ENCODE peak calls at places on chromosomes 7 and 10, in six cellular contexts. Y is activated CD4-positive, alpha-beta T cell treated with anti-CD3 and anti-CD28 coated beads, Interleukin-2, amount 10 ng/mL, durations not matched to agents 7 days and 5 days; G is cardiac fibroblast; H is caudate nucleus; J is neuronal stem cell; S is kidney glomerular epithelial cell. W is an unnamed sample.

GRCh38 chr7:133554330-133554729 is 301.5 kb downstream of the EXOC4 start:
- DNase-seq in Y (no peak), S (no peak), J (no peak), G (no peak), H (no peak), W (no peak)

GRCh38 chr7:36852931-36853330 is 128.6 kb upstream of the AOAH start:
- DNase-seq in Y (no peak), J (no peak), H (no peak), G (no peak), S (no peak), W (no peak)

GRCh38 chr10:131701131-131701947 is 199.5 kb upstream of the PPP2R2D start:
- DNase-seq in J (no peak), H (no peak), G (no peak), Y (no peak), S (no peak), W (no peak)

GRCh38 chr10:1560535-1561192 is 176.7 kb downstream of the ADARB2 start:
- DNase-seq in Y (no peak), S (no peak), H (no peak), J (no peak), G (no peak), W (no peak)

GRCh38 chr10:17292375-17292774 is 64.3 kb downstream of the VIM start:
- DNase-seq in S (no peak), G (no peak), J (no peak), H (no peak), Y (no peak), W (no peak)

GRCh38 chr7:106870983-106871410 is 5.9 kb downstream of the PIK3CG start:
- DNase-seq in J (no peak), S (no peak), H (no peak), G (no peak), Y (no peak), W (peak; percentile 33)

GRCh38 chr7:40843338-40844026 is 708.7 kb downstream of the SUGCT start:
- DNase-seq in G (no peak), S (no peak), J (no peak), Y (no peak), H (no peak), W (no peak)

GRCh38 chr10:99531026-99531695 is 1.6 kb upstream of the NKX2-3 start:
- DNase-seq in S (no peak), G (no peak), Y (no peak), J (no peak), H (no peak), W (no peak)

GRCh38 chr10:24882047-24882698 is 70.2 kb downstream of the PRTFDC1 start:
- DNase-seq in S (no peak), H (no peak), G (peak; percentile 93), Y (peak; percentile 58), J (no peak), W (peak; percentile 57)

GRCh38 chr7:33040803-33041516 is 21.6 kb downstream of the NT5C3A start:
- DNase-seq in Y (peak; percentile 85), H (peak; percentile 17), S (peak; percentile 11), J (no peak), G (peak; percentile 34), W (peak; percentile 64)

W was measured in immature natural killer cell.